ENCODE peak calls at places on chromosomes 1 and 21, in eight cellular contexts. One of them, this sample, is unnamed.

GRCh38 chr21:24456358-24456757 is 1150.9 kb downstream of the MRPL39 start:
- DNase-seq in pancreas: no peak
- DNase-seq in AG04450: no peak
- DNase-seq in left ventricle myocardium inferior: no peak
- DNase-seq in fibroblast of pulmonary artery: peak; percentile 2
- DNase-seq in H9: no peak
- DNase-seq in uterus: no peak
- DNase-seq in Calu3: no peak
- DNase-seq in this sample: no peak

GRCh38 chr21:39208624-39209333 is 25.5 kb upstream of the PSMG1 start:
- DNase-seq in pancreas: no peak
- DNase-seq in AG04450: no peak
- DNase-seq in left ventricle myocardium inferior: no peak
- DNase-seq in fibroblast of pulmonary artery: peak; percentile 52
- DNase-seq in H9: no peak
- DNase-seq in uterus: no peak
- DNase-seq in Calu3: no peak
- DNase-seq in this sample: no peak

GRCh38 chr1:224959121-224959520 is 29.6 kb downstream of the DNAH14 start:
- DNase-seq in pancreas: no peak
- DNase-seq in AG04450: no peak
- DNase-seq in left ventricle myocardium inferior: no peak
- DNase-seq in fibroblast of pulmonary artery: no peak
- DNase-seq in H9: no peak
- DNase-seq in uterus: no peak
- DNase-seq in Calu3: no peak
- DNase-seq in this sample: no peak

GRCh38 chr1:238660849-238661248 is 725.5 kb upstream of the CHRM3 start:
- DNase-seq in pancreas: no peak
- DNase-seq in AG04450: no peak
- DNase-seq in left ventricle myocardium inferior: no peak
- DNase-seq in fibroblast of pulmonary artery: peak; percentile 42
- DNase-seq in H9: no peak
- DNase-seq in uterus: no peak
- DNase-seq in Calu3: no peak
- DNase-seq in this sample: peak; percentile 16

GRCh38 chr1:154353966-154354365 is 28.6 kb downstream of the ATP8B2 start:
- DNase-seq in pancreas: no peak
- DNase-seq in AG04450: no peak
- DNase-seq in left ventricle myocardium inferior: no peak
- DNase-seq in fibroblast of pulmonary artery: no peak
- DNase-seq in H9: no peak
- DNase-seq in uterus: no peak
- DNase-seq in Calu3: no peak
- DNase-seq in this sample: no peak

GRCh38 chr1:210445931-210446330 is 117.2 kb downstream of the HHAT start:
- DNase-seq in pancreas: no peak
- DNase-seq in AG04450: no peak
- DNase-seq in left ventricle myocardium inferior: no peak
- DNase-seq in fibroblast of pulmonary artery: no peak
- DNase-seq in H9: no peak
- DNase-seq in uterus: no peak
- DNase-seq in Calu3: no peak
- DNase-seq in this sample: no peak

GRCh38 chr1:109056064-109056463 is 14.2 kb upstream of the WDR47 start:
- DNase-seq in pancreas: no peak
- DNase-seq in AG04450: no peak
- DNase-seq in left ventricle myocardium inferior: no peak
- DNase-seq in fibroblast of pulmonary artery: no peak
- DNase-seq in H9: no peak
- DNase-seq in uterus: no peak
- DNase-seq in Calu3: no peak
- DNase-seq in this sample: no peak

GRCh38 chr1:37502104-37502503 is 12.5 kb downstream of the MEAF6 start:
- DNase-seq in pancreas: no peak
- DNase-seq in AG04450: no peak
- DNase-seq in left ventricle myocardium inferior: no peak
- DNase-seq in fibroblast of pulmonary artery: no peak
- DNase-seq in H9: no peak
- DNase-seq in uterus: no peak
- DNase-seq in Calu3: no peak
- DNase-seq in this sample: no peak

GRCh38 chr1:962381-963350 is 2.3 kb downstream of the KLHL17 start:
- DNase-seq in pancreas: no peak
- DNase-seq in AG04450: no peak
- DNase-seq in left ventricle myocardium inferior: no peak
- DNase-seq in fibroblast of pulmonary artery: no peak
- DNase-seq in H9: no peak
- DNase-seq in uterus: no peak
- DNase-seq in Calu3: no peak
- DNase-seq in this sample: no peak

GRCh38 chr1:173294853-173295252 is 87.7 kb upstream of the TNFSF4 start:
- DNase-seq in pancreas: no peak
- DNase-seq in AG04450: no peak
- DNase-seq in left ventricle myocardium inferior: no peak
- DNase-seq in fibroblast of pulmonary artery: no peak
- DNase-seq in H9: no peak
- DNase-seq in uterus: no peak
- DNase-seq in Calu3: no peak
- DNase-seq in this sample: peak; percentile 40

GRCh38 chr1:51519048-51519856 is at the start of gene EPS15:
- DNase-seq in pancreas: peak; percentile 84
- DNase-seq in AG04450: peak; percentile 29
- DNase-seq in left ventricle myocardium inferior: peak; percentile 90
- DNase-seq in fibroblast of pulmonary artery: peak; percentile 80
- DNase-seq in H9: peak; percentile 90
- DNase-seq in uterus: peak; percentile 89
- DNase-seq in Calu3: peak; percentile 85
- DNase-seq in this sample: peak; percentile 68

GRCh38 chr1:6347641-6348487 is 45.7 kb downstream of the ACOT7 start:
- DNase-seq in pancreas: no peak
- DNase-seq in AG04450: no peak
- DNase-seq in left ventricle myocardium inferior: peak; percentile 32
- DNase-seq in fibroblast of pulmonary artery: peak; percentile 51
- DNase-seq in H9: peak; percentile 60
- DNase-seq in uterus: no peak
- DNase-seq in Calu3: peak; percentile 59
- DNase-seq in this sample: no peak

GRCh38 chr21:41827951-41828883 is 50.9 kb downstream of the PRDM15 start:
- DNase-seq in pancreas: no peak
- DNase-seq in AG04450: no peak
- DNase-seq in left ventricle myocardium inferior: no peak
- DNase-seq in fibroblast of pulmonary artery: no peak
- DNase-seq in H9: no peak
- DNase-seq in uterus: no peak
- DNase-seq in Calu3: no peak
- DNase-seq in this sample: no peak

GRCh38 chr1:16442941-16443340 is 2.4 kb downstream of the NECAP2 start:
- DNase-seq in pancreas: no peak
- DNase-seq in AG04450: no peak
- DNase-seq in left ventricle myocardium inferior: no peak
- DNase-seq in fibroblast of pulmonary artery: no peak
- DNase-seq in H9: no peak
- DNase-seq in uterus: no peak
- DNase-seq in Calu3: no peak
- DNase-seq in this sample: no peak

GRCh38 chr1:80633947-80634710 is 1166.6 kb upstream of the ADGRL2 start:
- DNase-seq in pancreas: no peak
- DNase-seq in AG04450: no peak
- DNase-seq in left ventricle myocardium inferior: no peak
- DNase-seq in fibroblast of pulmonary artery: no peak
- DNase-seq in H9: no peak
- DNase-seq in uterus: no peak
- DNase-seq in Calu3: no peak
- DNase-seq in this sample: no peak

GRCh38 chr1:177239792-177240191 is 69.0 kb downstream of the BRINP2 start:
- DNase-seq in pancreas: no peak
- DNase-seq in AG04450: no peak
- DNase-seq in left ventricle myocardium inferior: no peak
- DNase-seq in fibroblast of pulmonary artery: no peak
- DNase-seq in H9: no peak
- DNase-seq in uterus: no peak
- DNase-seq in Calu3: no peak
- DNase-seq in this sample: no peak

GRCh38 chr1:180611016-180611930 is 20.5 kb upstream of the XPR1 start:
- DNase-seq in pancreas: no peak
- DNase-seq in AG04450: no peak
- DNase-seq in left ventricle myocardium inferior: no peak
- DNase-seq in fibroblast of pulmonary artery: peak; percentile 39
- DNase-seq in H9: no peak
- DNase-seq in uterus: peak; percentile 18
- DNase-seq in Calu3: no peak
- DNase-seq in this sample: no peak

GRCh38 chr1:183230403-183230802 is 44.3 kb downstream of the LAMC2 start:
- DNase-seq in pancreas: no peak
- DNase-seq in AG04450: no peak
- DNase-seq in left ventricle myocardium inferior: no peak
- DNase-seq in fibroblast of pulmonary artery: peak; percentile 54
- DNase-seq in H9: no peak
- DNase-seq in uterus: no peak
- DNase-seq in Calu3: no peak
- DNase-seq in this sample: peak; percentile 72

GRCh38 chr1:69121708-69122107 is 446.0 kb upstream of the LRRC7 start:
- DNase-seq in pancreas: no peak
- DNase-seq in AG04450: no peak
- DNase-seq in left ventricle myocardium inferior: no peak
- DNase-seq in fibroblast of pulmonary artery: peak; percentile 53
- DNase-seq in H9: no peak
- DNase-seq in uterus: no peak
- DNase-seq in Calu3: no peak
- DNase-seq in this sample: no peak

GRCh38 chr1:228810855-228811654 is 75.8 kb downstream of the RHOU start:
- DNase-seq in pancreas: no peak
- DNase-seq in AG04450: no peak
- DNase-seq in left ventricle myocardium inferior: no peak
- DNase-seq in fibroblast of pulmonary artery: no peak
- DNase-seq in H9: no peak
- DNase-seq in uterus: no peak
- DNase-seq in Calu3: no peak
- DNase-seq in this sample: no peak

GRCh38 chr21:36589352-36589971 is 109.5 kb upstream of the SIM2 start:
- DNase-seq in pancreas: peak; percentile 72
- DNase-seq in AG04450: no peak
- DNase-seq in left ventricle myocardium inferior: no peak
- DNase-seq in fibroblast of pulmonary artery: peak; percentile 37
- DNase-seq in H9: peak; percentile 49
- DNase-seq in uterus: peak; percentile 33
- DNase-seq in Calu3: peak; percentile 49
- DNase-seq in this sample: peak; percentile 35

GRCh38 chr21:29299906-29300546 is 1.3 kb downstream of the BACH1 start:
- DNase-seq in pancreas: peak; percentile 30
- DNase-seq in AG04450: peak; percentile 94
- DNase-seq in left ventricle myocardium inferior: peak; percentile 48
- DNase-seq in fibroblast of pulmonary artery: peak; percentile 85
- DNase-seq in H9: peak; percentile 36
- DNase-seq in uterus: no peak
- DNase-seq in Calu3: peak; percentile 27
- DNase-seq in this sample: peak; percentile 95

GRCh38 chr1:94720091-94720793 is 99.9 kb upstream of the SLC44A3 start:
- DNase-seq in pancreas: no peak
- DNase-seq in AG04450: no peak
- DNase-seq in left ventricle myocardium inferior: no peak
- DNase-seq in fibroblast of pulmonary artery: no peak
- DNase-seq in H9: no peak
- DNase-seq in uterus: no peak
- DNase-seq in Calu3: no peak
- DNase-seq in this sample: no peak

GRCh38 chr1:25617626-25618432 is 1.2 kb downstream of the MAN1C1 start:
- DNase-seq in pancreas: no peak
- DNase-seq in AG04450: no peak
- DNase-seq in left ventricle myocardium inferior: peak; percentile 32
- DNase-seq in fibroblast of pulmonary artery: no peak
- DNase-seq in H9: no peak
- DNase-seq in uterus: peak; percentile 36
- DNase-seq in Calu3: no peak
- DNase-seq in this sample: no peak

GRCh38 chr1:82483146-82483545 is 682.4 kb downstream of the ADGRL2 start:
- DNase-seq in pancreas: no peak
- DNase-seq in AG04450: no peak
- DNase-seq in left ventricle myocardium inferior: no peak
- DNase-seq in fibroblast of pulmonary artery: no peak
- DNase-seq in H9: peak; percentile 46
- DNase-seq in uterus: no peak
- DNase-seq in Calu3: no peak
- DNase-seq in this sample: no peak
- TF ChIP-seq CTCF in pancreas: no peak
- TF ChIP-seq CTCF in AG04450: no peak
- TF ChIP-seq CTCF in left ventricle myocardium inferior: no peak
- TF ChIP-seq CTCF in fibroblast of pulmonary artery: no peak
- TF ChIP-seq CTCF in H9: peak; percentile 30
- TF ChIP-seq CTCF in uterus: no peak
- TF ChIP-seq CTCF in Calu3: no peak
- TF ChIP-seq CTCF in this sample: no peak

DNA sequence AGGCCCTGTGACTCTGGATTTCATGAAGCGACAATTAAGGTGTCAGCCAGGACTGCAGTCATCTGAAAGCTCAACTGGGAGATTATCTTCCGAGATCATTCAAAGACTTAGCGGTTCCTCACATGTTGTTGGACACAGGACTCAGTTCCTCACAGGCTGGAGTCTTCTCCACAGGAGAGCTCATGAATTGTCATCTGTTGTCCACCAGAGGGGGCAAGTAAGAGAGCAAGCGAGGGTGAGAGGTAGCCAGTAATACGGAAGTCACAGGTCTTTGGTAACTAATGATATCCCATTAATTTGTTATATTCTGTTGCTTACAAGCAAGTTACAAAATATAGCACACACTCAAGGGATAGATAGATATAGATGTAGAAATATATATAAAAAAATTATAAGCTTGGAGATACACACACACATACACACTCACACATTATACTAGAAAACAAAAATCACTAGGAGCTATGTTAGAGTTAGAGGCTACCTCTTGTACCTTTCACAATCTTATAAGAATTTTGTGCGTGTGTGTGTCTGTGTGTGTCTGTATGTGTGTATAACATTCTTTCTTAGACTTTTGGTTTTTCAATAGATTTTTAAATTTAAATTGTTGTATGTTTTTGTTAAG is 1695.3 kb downstream of the BRINP3 start:
- DNase-seq in pancreas: peak; percentile 24
- DNase-seq in AG04450: peak; percentile 16
- DNase-seq in left ventricle myocardium inferior: no peak
- DNase-seq in fibroblast of pulmonary artery: peak; percentile 45
- DNase-seq in H9: peak; percentile 61
- DNase-seq in uterus: no peak
- DNase-seq in Calu3: peak; percentile 58
- DNase-seq in this sample: no peak
- TF ChIP-seq CTCF in pancreas: peak; percentile 43
- TF ChIP-seq CTCF in AG04450: peak; percentile 76
- TF ChIP-seq CTCF in left ventricle myocardium inferior: peak; percentile 34
- TF ChIP-seq CTCF in fibroblast of pulmonary artery: peak; percentile 58
- TF ChIP-seq CTCF in H9: peak; percentile 79
- TF ChIP-seq CTCF in uterus: no peak
- TF ChIP-seq CTCF in Calu3: peak; percentile 86
- TF ChIP-seq CTCF in this sample: peak; percentile 55

GRCh38 chr1:202105571-202106339 is 17.0 kb upstream of the GPR37L1 start:
- DNase-seq in pancreas: peak; percentile 53
- DNase-seq in AG04450: no peak
- DNase-seq in left ventricle myocardium inferior: no peak
- DNase-seq in fibroblast of pulmonary artery: peak; percentile 32
- DNase-seq in H9: peak; percentile 93
- DNase-seq in uterus: no peak
- DNase-seq in Calu3: peak; percentile 96
- DNase-seq in this sample: peak; percentile 25
- TF ChIP-seq CTCF in pancreas: no peak
- TF ChIP-seq CTCF in AG04450: no peak
- TF ChIP-seq CTCF in left ventricle myocardium inferior: no peak
- TF ChIP-seq CTCF in fibroblast of pulmonary artery: no peak
- TF ChIP-seq CTCF in H9: no peak
- TF ChIP-seq CTCF in uterus: no peak
- TF ChIP-seq CTCF in Calu3: no peak
- TF ChIP-seq CTCF in this sample: no peak

GRCh38 chr1:220841293-220841692 is 38.0 kb upstream of the HLX start:
- DNase-seq in pancreas: no peak
- DNase-seq in AG04450: no peak
- DNase-seq in left ventricle myocardium inferior: no peak
- DNase-seq in fibroblast of pulmonary artery: no peak
- DNase-seq in H9: no peak
- DNase-seq in uterus: no peak
- DNase-seq in Calu3: no peak
- DNase-seq in this sample: no peak
- TF ChIP-seq CTCF in pancreas: no peak
- TF ChIP-seq CTCF in AG04450: peak; percentile 6
- TF ChIP-seq CTCF in left ventricle myocardium inferior: peak; percentile 30
- TF ChIP-seq CTCF in fibroblast of pulmonary artery: no peak
- TF ChIP-seq CTCF in H9: peak; percentile 46
- TF ChIP-seq CTCF in uterus: no peak
- TF ChIP-seq CTCF in Calu3: no peak
- TF ChIP-seq CTCF in this sample: peak; percentile 30

This sample was measured in HFFc6.